ENCODE peak calls at places on chromosomes 1 and 21, in six cellular contexts. X is DND-41, K is tibial artery, C is K562, B is aorta, G is endodermal cell. F is an unnamed sample. For H3K4me1, the result is how much of the 10 kb centered on the place peaks cover.

GRCh38 chr21:38675450-38675849 is 130.3 kb upstream of the ETS2 start:
- DNase-seq in X (no peak), K (no peak), C (no peak), B (no peak), G (no peak), F (no peak)

GRCh38 chr1:56788102-56788501 is 31.1 kb downstream of the FYB2 start:
- DNase-seq in X (no peak), K (no peak), C (no peak), B (no peak), G (no peak), F (no peak)

GRCh38 chr1:53593758-53594380 is 134.7 kb downstream of the DMRTB1 start:
- DNase-seq in X (no peak), K (no peak), C (peak), B (peak), G (peak), F (no peak)

GRCh38 chr1:24526940-24527542 is 24.4 kb downstream of the RCAN3 start:
- DNase-seq in X (peak), K (no peak), C (peak), B (no peak), G (no peak), F (no peak)

GRCh38 chr21:22355949-22356348 is 1357.7 kb downstream of the NCAM2 start:
- DNase-seq in X (no peak), K (no peak), C (no peak), B (no peak), G (no peak), F (no peak)

GRCh38 chr1:110152133-110152785 is 2.0 kb downstream of the SLC6A17 start:
- DNase-seq in X (no peak), K (no peak), C (no peak), B (no peak), G (no peak), F (no peak)

GRCh38 chr1:203171341-203172183 is 4.1 kb downstream of the MYBPH start:
- DNase-seq in X (no peak), K (no peak), C (no peak), B (peak), G (peak), F (no peak)

GRCh38 chr1:7390604-7391000 is 380.5 kb upstream of the VAMP3 start:
- DNase-seq in X (no peak), K (no peak), C (no peak), B (peak), G (peak), F (no peak)

GRCh38 chr1:177287237-177287636 is 116.5 kb downstream of the BRINP2 start:
- DNase-seq in X (no peak), K (no peak), C (no peak), B (no peak), G (no peak), F (no peak)

DNA sequence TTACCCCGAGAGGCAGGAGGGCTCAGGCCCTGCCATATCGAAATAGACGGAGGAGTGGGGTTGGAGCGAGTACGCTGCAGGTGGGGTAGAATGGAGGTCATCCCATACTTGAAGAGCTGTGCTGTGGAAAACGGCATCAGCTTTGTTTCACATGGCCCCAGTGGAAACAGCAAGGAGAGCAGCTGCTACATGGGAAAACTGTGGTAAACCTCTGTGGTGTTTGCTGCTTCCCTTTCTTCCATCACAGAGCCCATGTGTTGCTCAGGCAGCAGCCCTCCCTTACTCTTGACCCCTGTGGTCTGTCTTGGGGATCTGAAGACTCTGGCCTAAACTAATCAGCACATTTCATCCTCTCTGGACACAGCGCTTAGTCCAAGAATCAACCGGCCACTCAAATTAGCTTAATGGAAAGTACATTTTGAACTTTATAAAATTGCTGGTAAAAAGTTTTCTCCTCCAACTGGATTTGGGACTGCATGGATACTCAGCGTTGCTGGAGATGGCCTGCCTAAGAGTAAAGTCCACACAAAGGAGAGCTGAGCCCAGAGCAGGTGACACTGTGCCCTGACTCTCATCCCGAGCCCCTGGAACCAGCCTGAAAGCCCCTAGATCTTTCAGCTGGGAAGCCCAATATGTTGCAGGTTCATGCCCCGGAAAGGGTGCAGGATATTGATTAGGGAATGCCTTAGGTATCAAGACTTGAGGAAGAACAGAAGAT is 127.1 kb upstream of the GADD45A start:
- DNase-seq in X (peak), K (no peak), C (peak), B (no peak), G (no peak), F (no peak)
- H3K4me1 ChIP-seq in X (under half), K (under half), C (under half), B (under half), G (under half), F (under half)

DNA sequence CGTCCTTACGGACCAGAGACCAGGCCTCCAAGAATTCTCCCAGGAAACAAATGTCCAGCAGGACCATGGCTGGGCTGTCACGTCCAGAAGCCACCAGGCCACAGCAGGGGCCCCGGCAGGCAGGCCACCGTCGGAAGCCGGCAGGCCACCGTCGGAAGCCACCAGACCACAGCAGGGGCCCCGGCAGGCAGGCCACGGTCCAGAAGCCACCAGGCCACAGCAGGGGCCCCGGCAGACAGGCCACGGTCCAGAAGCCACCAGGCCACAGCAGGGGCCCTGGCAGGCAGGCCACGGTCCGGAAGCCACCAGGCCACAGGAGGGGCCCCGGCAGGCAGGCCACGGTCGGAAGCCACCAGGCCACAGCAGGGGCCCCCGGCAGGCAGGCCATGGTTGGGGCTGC is 67.0 kb upstream of the PDE9A start:
- DNase-seq in X (no peak), K (no peak), C (no peak), B (no peak), G (no peak), F (no peak)
- H3K4me1 ChIP-seq in X (under half), K (under half), C (under half), B (under half), G (under half), F (under half)

GRCh38 chr1:94096797-94097549 is 24.0 kb downstream of the ABCA4 start:
- DNase-seq in X (no peak), K (peak), C (no peak), B (no peak), G (no peak), F (no peak)

GRCh38 chr1:94093996-94094395 is 27.0 kb downstream of the ABCA4 start:
- DNase-seq in X (no peak), K (no peak), C (no peak), B (no peak), G (peak), F (no peak)

GRCh38 chr1:94094466-94095111 is 26.4 kb downstream of the ABCA4 start:
- DNase-seq in X (peak), K (peak), C (no peak), B (peak), G (peak), F (no peak)

GRCh38 chr1:94095112-94095637 is 25.8 kb downstream of the ABCA4 start:
- DNase-seq in X (no peak), K (peak), C (no peak), B (peak), G (peak), F (no peak)

DNA sequence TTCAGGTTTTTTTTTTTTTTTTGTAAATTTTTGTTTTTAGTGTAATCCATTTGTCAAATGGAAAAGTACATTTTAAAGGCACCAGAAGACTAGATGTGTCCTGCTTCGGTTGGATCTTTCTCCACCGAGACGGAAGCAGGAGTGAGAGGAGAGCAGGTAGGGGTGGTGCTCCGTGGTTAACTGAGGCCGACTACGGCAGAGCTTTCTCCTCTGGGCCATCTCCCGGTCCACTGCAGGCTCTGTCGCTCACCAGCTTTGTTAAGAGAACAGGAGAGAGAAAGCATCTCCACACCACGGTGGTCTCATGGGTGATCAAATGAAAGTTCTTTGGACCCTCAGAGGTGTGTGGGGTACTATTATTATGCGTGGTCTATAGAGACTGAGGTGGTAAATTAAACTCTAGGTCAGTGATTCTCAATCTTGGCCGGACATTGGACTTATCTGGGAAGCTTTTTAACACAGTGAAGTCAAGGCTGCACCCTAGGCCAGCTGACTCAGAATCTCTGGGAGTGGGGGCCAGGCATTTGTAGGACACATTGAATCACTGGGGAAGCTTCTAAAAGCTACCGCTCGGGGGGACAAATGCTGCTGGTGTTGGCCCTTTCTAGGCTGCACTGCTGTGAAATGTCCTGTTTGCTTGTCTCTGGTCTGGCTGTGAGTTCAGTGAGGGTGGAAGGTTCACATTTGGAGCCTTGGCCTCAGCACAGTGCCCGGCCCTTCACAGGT is 25.0 kb downstream of the ABCA4 start:
- DNase-seq in X (no peak), K (peak), C (no peak), B (no peak), G (no peak), F (no peak)
- H3K4me1 ChIP-seq in X (under half), K (under half), C (under half), B (under half), G (under half), F (under half)

GRCh38 chr1:225766967-225767413 is 10.6 kb upstream of the SRP9 start:
- DNase-seq in X (no peak), K (peak), C (peak), B (peak), G (no peak), F (no peak)
- H3K4me1 ChIP-seq in X (under half), K (under half), C (under half), B (under half), G (under half), F (under half)

GRCh38 chr1:22832414-22832786 is 121.8 kb downstream of the EPHB2 start:
- DNase-seq in X (no peak), K (no peak), C (no peak), B (no peak), G (no peak), F (no peak)
- H3K4me1 ChIP-seq in X (under half), K (under half), C (under half), B (under half), G (under half), F (under half)

GRCh38 chr1:40689737-40690136 is 1.8 kb upstream of the NFYC start:
- DNase-seq in X (no peak), K (no peak), C (no peak), B (no peak), G (no peak), F (no peak)
- H3K4me1 ChIP-seq in X (under half), K (under half), C (under half), B (under half), G (under half), F (under half)

GRCh38 chr1:209400351-209401220 is 182.9 kb upstream of the CAMK1G start:
- DNase-seq in X (no peak), K (no peak), C (no peak), B (no peak), G (no peak), F (no peak)
- H3K4me1 ChIP-seq in X (under half), K (under half), C (under half), B (under half), G (under half), F (under half)

DNA sequence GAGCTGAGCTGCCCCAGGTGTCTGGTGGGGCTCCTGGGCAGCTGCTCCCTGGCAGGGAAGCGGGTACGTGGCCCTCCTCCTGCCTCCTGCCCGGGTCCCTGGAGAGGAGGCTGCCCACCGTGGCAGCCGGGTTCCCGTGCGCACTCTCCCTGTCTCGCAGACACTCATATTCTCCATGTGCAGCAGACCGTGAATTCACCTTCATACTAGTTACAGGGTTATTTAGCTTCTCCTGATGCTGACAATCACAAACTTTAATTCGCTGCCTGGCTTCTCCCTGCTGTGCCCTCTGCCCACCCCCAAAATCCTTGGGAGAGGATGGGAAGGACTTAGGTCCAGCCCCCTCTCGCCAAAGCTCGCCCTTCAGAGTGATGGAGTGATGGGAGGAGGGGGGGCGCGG is 95.3 kb downstream of the CASZ1 start:
- DNase-seq in X (no peak), K (no peak), C (no peak), B (no peak), G (no peak), F (no peak)
- H3K4me1 ChIP-seq in X (under half), K (under half), C (under half), B (under half), G (under half), F (under half)

DNA sequence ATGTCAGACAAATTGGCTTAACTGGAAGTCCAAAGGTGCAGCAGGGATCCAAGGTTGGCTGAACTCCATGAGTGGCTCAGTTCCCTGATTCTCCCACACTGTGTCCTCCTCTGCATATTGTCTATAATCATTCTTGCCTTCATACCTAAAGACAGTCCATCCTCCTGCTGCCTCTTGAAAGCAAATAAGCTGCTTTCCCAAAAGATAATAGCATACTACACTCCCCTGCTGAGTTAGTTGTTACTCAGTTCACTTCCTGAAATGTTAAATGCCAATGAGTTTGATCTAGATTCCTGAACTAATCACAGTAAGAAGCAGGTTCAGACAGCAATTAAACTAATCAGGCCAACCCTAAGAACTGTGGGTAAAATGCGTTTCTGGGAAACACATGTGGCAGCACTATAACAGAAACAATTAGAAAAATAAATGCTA is 51.0 kb upstream of the BOLA1 start:
- DNase-seq in X (no peak), K (no peak), C (peak), B (no peak), G (no peak), F (no peak)
- H3K4me1 ChIP-seq in X (half or more), K (under half), C (under half), B (under half), G (under half), F (under half)